ENCODE peak calls at places on chromosomes 2 and 18, in five cellular contexts. O is stimulated activated CD8-positive, alpha-beta memory T cell treated with anti-CD3 and anti-CD28 coated beads, Interleukin-4, amount 100 ng/mL, for 1 hour; F is stimulated activated CD4-positive, alpha-beta T cell treated with anti-CD3 and anti-CD28 coated beads, Interleukin-15, amount 100 ng/mL, for 1 hour; T is NCI-H524 treated with DMSO at 0.1 percent for 48 hours; R is GOT3. K is an unnamed sample.

GRCh38 chr2:36489296-36489695 is 108.7 kb downstream of the FEZ2 start:
- DNase-seq in O (no peak), F (no peak), T (no peak), R (no peak), K (peak)

GRCh38 chr18:71998547-71998946 is 545.6 kb downstream of the CBLN2 start:
- DNase-seq in O (no peak), F (no peak), T (no peak), R (no peak), K (no peak)

GRCh38 chr2:36904636-36905035 is 61.7 kb downstream of the STRN start:
- DNase-seq in O (no peak), F (no peak), T (no peak), R (no peak), K (no peak)

GRCh38 chr2:20391951-20392699 is 41.5 kb upstream of the PUM2 start:
- DNase-seq in O (no peak), F (no peak), T (no peak), R (no peak), K (no peak)

GRCh38 chr2:46724107-46724506 is 191.5 kb downstream of the MCFD2 start:
- DNase-seq in O (no peak), F (no peak), T (no peak), R (no peak), K (no peak)

GRCh38 chr2:212367431-212367830 is 171.2 kb downstream of the ERBB4 start:
- DNase-seq in O (no peak), F (no peak), T (no peak), R (no peak), K (no peak)

GRCh38 chr2:150484461-150484931 is 3.0 kb downstream of the RND3 start:
- DNase-seq in O (no peak), F (no peak), T (no peak), R (no peak), K (no peak)

GRCh38 chr18:78782951-78783563 is 196.6 kb upstream of the SALL3 start:
- DNase-seq in O (no peak), F (no peak), T (no peak), R (no peak), K (no peak)

GRCh38 chr2:138490673-138491494 is 10.7 kb upstream of the SPOPL start:
- DNase-seq in O (no peak), F (no peak), T (no peak), R (no peak), K (no peak)

GRCh38 chr2:238291550-238292281 is 3.3 kb upstream of the PER2 start:
- DNase-seq in O (no peak), F (no peak), T (no peak), R (no peak), K (no peak)

GRCh38 chr2:19648583-19648982 is 253.2 kb downstream of the TTC32 start:
- DNase-seq in O (no peak), F (no peak), T (no peak), R (no peak), K (no peak)

GRCh38 chr2:120550274-120550673 is 185.4 kb upstream of the GLI2 start:
- DNase-seq in O (no peak), F (no peak), T (no peak), R (no peak), K (no peak)

GRCh38 chr2:68726608-68727367 is 7.8 kb upstream of the ARHGAP25 start:
- DNase-seq in O (peak), F (peak), T (no peak), R (no peak), K (no peak)

GRCh38 chr2:28406276-28407096 is 13.8 kb downstream of the FOSL2 start:
- DNase-seq in O (peak), F (peak), T (no peak), R (no peak), K (no peak)

GRCh38 chr18:44589709-44590108 is 91.0 kb upstream of the SETBP1 start:
- DNase-seq in O (no peak), F (no peak), T (no peak), R (no peak), K (no peak)

GRCh38 chr2:238554468-238555184 is 127.9 kb downstream of the ASB1 start:
- DNase-seq in O (no peak), F (no peak), T (no peak), R (no peak), K (no peak)

GRCh38 chr18:61973273-61974115 is 80.7 kb upstream of the RNF152 start:
- DNase-seq in O (no peak), F (no peak), T (no peak), R (no peak), K (no peak)

GRCh38 chr2:168635065-168635577 is 167.3 kb upstream of the NOSTRIN start:
- DNase-seq in O (no peak), F (no peak), T (peak), R (no peak), K (no peak)

GRCh38 chr2:75464348-75464946 is 96.3 kb downstream of the EVA1A start:
- DNase-seq in O (no peak), F (no peak), T (no peak), R (no peak), K (peak)

GRCh38 chr2:189629553-189630453 is 31.5 kb upstream of the ASNSD1 start:
- DNase-seq in O (no peak), F (no peak), T (no peak), R (no peak), K (no peak)

GRCh38 chr2:45069711-45070664 is 60.7 kb upstream of the SIX2 start:
- DNase-seq in O (no peak), F (no peak), T (peak), R (no peak), K (no peak)

GRCh38 chr2:207121784-207122183 is 44.0 kb downstream of the KLF7 start:
- DNase-seq in O (no peak), F (no peak), T (no peak), R (no peak), K (no peak)

GRCh38 chr2:241818229-241818942 is 9.4 kb downstream of the NEU4 start:
- DNase-seq in O (no peak), F (no peak), T (no peak), R (no peak), K (no peak)